ENCODE peak calls at places on chromosomes 1 and 21, in ten cellular contexts. M is fibroblast of the aortic adventitia, D is lung, S is AG09319, R is K562, N is stomach, W is fibroblast of mammary gland, I is HFFc6, V is AG09309, O is neural crest cell. J is an unnamed sample.

GRCh38 chr1:23114424-23115079 is 54.1 kb downstream of the LUZP1 start:
- DNase-seq in O (no peak), V (no peak), W (no peak), N (no peak), M (peak), D (no peak), I (no peak), S (no peak), R (peak), J (no peak)

GRCh38 chr21:22791986-22792560 is 1793.9 kb downstream of the NCAM2 start:
- DNase-seq in D (no peak), M (peak), R (peak), N (no peak), I (peak), V (no peak), O (peak), W (peak), S (peak), J (peak)

GRCh38 chr1:7236844-7237515 is 451.7 kb downstream of the CAMTA1 start:
- DNase-seq in S (no peak), M (no peak), W (no peak), I (no peak), R (no peak), N (no peak), D (no peak), O (no peak), V (no peak), J (no peak)

GRCh38 chr1:167981933-167982332 is 45.1 kb upstream of the MPC2 start:
- DNase-seq in M (no peak), I (no peak), W (peak), R (no peak), D (no peak), V (no peak), S (no peak), O (no peak), N (no peak), J (no peak)

GRCh38 chr1:163307479-163308171 is 14.1 kb upstream of the NUF2 start:
- DNase-seq in I (peak), D (no peak), R (no peak), W (peak), V (peak), S (peak), M (peak), N (no peak), O (no peak), J (no peak)

GRCh38 chr1:226523646-226524406 is 24.7 kb upstream of the STUM start:
- DNase-seq in V (no peak), R (no peak), S (no peak), N (no peak), I (no peak), O (no peak), D (no peak), W (no peak), M (no peak), J (no peak)

GRCh38 chr1:161038523-161039153 is at the start of gene TSTD1:
- DNase-seq in O (no peak), V (no peak), M (no peak), N (peak), W (no peak), D (peak), I (no peak), S (no peak), R (no peak), J (peak)

GRCh38 chr1:6483010-6483760 is 8.3 kb downstream of the PLEKHG5 start:
- DNase-seq in O (no peak), V (no peak), N (peak), S (no peak), D (peak), M (no peak), R (no peak), I (no peak), W (no peak), J (no peak)

GRCh38 chr21:37509802-37510393 is 143.3 kb downstream of the DYRK1A start:
- DNase-seq in D (no peak), V (no peak), O (no peak), W (peak), R (peak), M (peak), S (no peak), I (peak), N (no peak), J (no peak)

GRCh38 chr1:236039736-236040670 is 24.9 kb downstream of the NID1 start:
- DNase-seq in S (no peak), M (peak), I (no peak), V (no peak), D (peak), N (no peak), W (peak), O (no peak), R (no peak), J (no peak)

GRCh38 chr1:9399510-9400424 is 107.1 kb downstream of the SPSB1 start:
- DNase-seq in O (no peak), S (no peak), W (no peak), I (no peak), R (no peak), D (no peak), M (no peak), V (no peak), N (peak), J (no peak)

GRCh38 chr1:91699339-91699970 is 186.5 kb downstream of the TGFBR3 start:
- DNase-seq in W (peak), I (peak), S (peak), O (no peak), D (no peak), N (no peak), R (no peak), M (peak), V (peak), J (no peak)

GRCh38 chr1:245537992-245538391 is 383.2 kb downstream of the KIF26B start:
- DNase-seq in N (no peak), O (no peak), R (peak), V (peak), W (peak), I (peak), S (no peak), D (no peak), M (peak), J (no peak)

GRCh38 chr1:94105957-94106529 is 14.9 kb downstream of the ABCA4 start:
- DNase-seq in R (no peak), V (no peak), O (no peak), S (no peak), W (peak), D (no peak), M (no peak), N (no peak), I (no peak), J (no peak)

GRCh38 chr1:212288614-212289013 is 3.4 kb downstream of the PPP2R5A start:
- DNase-seq in I (peak), R (no peak), S (no peak), D (no peak), O (no peak), N (no peak), M (peak), V (no peak), W (peak), J (no peak)

GRCh38 chr1:194487172-194487571 is 1300.8 kb upstream of the B3GALT2 start:
- DNase-seq in R (no peak), W (no peak), N (no peak), M (no peak), V (no peak), D (no peak), S (no peak), I (no peak), O (no peak), J (no peak)

DNA sequence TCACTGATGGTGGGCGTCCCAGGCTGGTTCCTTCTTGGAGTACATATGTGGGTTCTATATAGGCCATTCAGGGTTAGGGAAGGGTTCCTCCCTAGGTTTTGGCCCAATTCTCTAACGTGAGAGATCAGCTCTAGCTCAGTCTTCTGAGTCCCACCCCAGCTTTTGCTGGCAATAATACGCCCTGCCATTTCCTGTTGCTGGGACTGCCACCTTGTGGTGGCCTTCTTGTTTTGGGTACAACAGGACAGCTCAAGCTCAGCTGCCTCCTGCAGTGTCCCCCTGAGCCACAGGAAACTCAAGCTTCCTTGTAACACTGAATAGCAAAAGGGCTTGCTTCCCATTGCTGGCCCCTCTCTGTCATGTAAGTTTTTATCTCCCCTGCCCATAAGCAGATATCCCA is 77.8 kb downstream of the BACH1 start:
- DNase-seq in D (peak), W (peak), R (peak), S (no peak), O (peak), M (peak), V (no peak), I (no peak), N (peak), J (peak)
- TF ChIP-seq CTCF in D (peak), W (peak), R (peak), S (peak), O (peak), M (peak), V (peak), I (peak), N (peak), J (peak)

GRCh38 chr1:51044834-51045233 is 57.2 kb upstream of the C1orf185 start:
- DNase-seq in M (peak), V (no peak), R (peak), S (no peak), W (peak), O (no peak), D (no peak), I (peak), N (no peak), J (no peak)
- TF ChIP-seq CTCF in M (peak), V (no peak), R (peak), S (no peak), W (peak), O (peak), D (no peak), I (peak), N (peak), J (no peak)

GRCh38 chr1:200116324-200116723 is 88.8 kb downstream of the NR5A2 start:
- DNase-seq in O (no peak), S (no peak), D (no peak), M (no peak), R (no peak), W (no peak), V (no peak), I (no peak), N (no peak), J (no peak)

GRCh38 chr1:200115532-200115931 is 88.0 kb downstream of the NR5A2 start:
- DNase-seq in D (no peak), R (no peak), O (no peak), N (no peak), S (no peak), V (no peak), M (no peak), W (no peak), I (no peak), J (no peak)

GRCh38 chr1:200107004-200107470 is 79.5 kb downstream of the NR5A2 start:
- DNase-seq in D (no peak), W (no peak), S (no peak), O (no peak), N (no peak), M (no peak), R (no peak), I (no peak), V (no peak), J (no peak)

GRCh38 chr1:200108659-200109058 is 81.1 kb downstream of the NR5A2 start:
- DNase-seq in D (no peak), V (no peak), N (no peak), W (no peak), O (no peak), I (no peak), S (no peak), M (no peak), R (no peak), J (no peak)

GRCh38 chr1:200112308-200112707 is 84.8 kb downstream of the NR5A2 start:
- DNase-seq in O (no peak), V (no peak), W (no peak), I (no peak), D (no peak), M (no peak), N (no peak), R (no peak), S (no peak), J (no peak)
- TF ChIP-seq CTCF in O (no peak), V (no peak), W (no peak), I (no peak), D (no peak), M (no peak), N (no peak), R (no peak), S (no peak), J (no peak)

DNA sequence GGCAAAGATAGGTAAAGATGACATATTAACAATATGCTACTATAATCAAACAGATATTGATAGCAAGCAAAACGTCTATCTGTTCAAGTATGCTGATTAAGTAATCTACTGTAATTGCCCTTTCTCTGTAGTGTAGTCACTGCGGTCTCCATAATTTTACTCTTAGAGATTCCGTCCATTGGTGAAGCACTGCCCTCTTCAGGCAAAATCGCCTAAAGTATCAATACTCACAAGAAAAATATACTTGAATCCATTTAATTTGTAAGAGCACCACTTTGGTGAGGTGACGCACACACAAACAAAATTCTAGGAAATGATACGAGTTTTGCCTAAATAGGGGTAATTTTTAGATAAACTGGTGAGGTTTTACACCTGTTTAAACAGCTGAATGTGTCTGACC is 434.6 kb upstream of the CHRM3 start:
- DNase-seq in W (peak), I (peak), R (no peak), S (no peak), O (peak), V (peak), N (peak), D (no peak), M (peak), J (peak)
- TF ChIP-seq CTCF in W (peak), I (peak), R (no peak), S (no peak), O (peak), V (peak), N (peak), D (peak), M (peak), J (peak)

J was measured in endothelial cell.